ENCODE peak calls at places on chromosome 17, in six cellular contexts. K, D, P, R, C and H are unnamed samples.

GRCh38 chr17:55155867-55156560 is 108.7 kb upstream of the HLF start:
- DNase-seq in K (no peak), C (no peak), R (no peak), D (no peak), P (no peak), H (no peak)

GRCh38 chr17:43309505-43310329 is 75.9 kb upstream of the RNU2-1 start:
- DNase-seq in R (no peak), K (no peak), D (no peak), C (no peak), P (no peak), H (no peak)

GRCh38 chr17:50693041-50693682 is 14.6 kb downstream of the ANKRD40 start:
- DNase-seq in C (no peak), D (no peak), K (no peak), R (no peak), P (no peak), H (no peak)

GRCh38 chr17:47099451-47099986 is 89.6 kb downstream of the CDC27 start:
- DNase-seq in R (no peak), P (no peak), K (no peak), C (no peak), D (no peak), H (no peak)

GRCh38 chr17:47652570-47652969 is 2.9 kb downstream of the KPNB1 start:
- DNase-seq in R (no peak), D (no peak), K (no peak), P (no peak), C (no peak), H (no peak)

GRCh38 chr17:58278661-58279015 is 2.1 kb downstream of the MPO start:
- DNase-seq in K (no peak), P (no peak), R (no peak), C (peak), D (no peak), H (peak)

GRCh38 chr17:65518256-65518655 is 43.2 kb downstream of the AXIN2 start:
- DNase-seq in P (no peak), K (no peak), D (no peak), R (no peak), C (no peak), H (no peak)

GRCh38 chr17:41941158-41941557 is 10.7 kb downstream of the ODAD4 start:
- DNase-seq in C (no peak), R (no peak), K (no peak), P (no peak), D (no peak), H (no peak)

GRCh38 chr17:607341-608060 is 107.1 kb downstream of the VPS53 start:
- DNase-seq in C (no peak), D (no peak), P (no peak), R (no peak), K (no peak), H (no peak)

GRCh38 chr17:10036511-10037061 is 131.5 kb upstream of the RCVRN start:
- DNase-seq in P (no peak), R (no peak), K (no peak), D (no peak), C (peak), H (peak)

GRCh38 chr17:55037828-55038227 is 69.3 kb downstream of the STXBP4 start:
- DNase-seq in R (no peak), K (no peak), P (no peak), D (no peak), C (no peak), H (no peak)

GRCh38 chr17:72118588-72119279 is 2.1 kb upstream of the SOX9 start:
- DNase-seq in P (peak), C (peak), D (peak), K (no peak), R (no peak), H (peak)

GRCh38 chr17:7589204-7589868 is 558 bp downstream of the SOX15 start:
- DNase-seq in D (no peak), R (no peak), K (no peak), C (peak), P (peak), H (peak)

GRCh38 chr17:67417507-67417906 is 40.4 kb downstream of the PITPNC1 start:
- DNase-seq in C (no peak), D (no peak), P (no peak), K (no peak), R (no peak), H (no peak)

GRCh38 chr17:75518201-75518600 is 1.9 kb downstream of the TSEN54 start:
- DNase-seq in C (no peak), R (no peak), D (peak), P (no peak), K (no peak), H (no peak)

GRCh38 chr17:2050246-2050866 is 4.5 kb upstream of the HIC1 start:
- DNase-seq in P (no peak), D (no peak), R (no peak), C (peak), K (no peak), H (peak)

GRCh38 chr17:81221371-81221841 is 1.4 kb downstream of the CEP131 start:
- DNase-seq in C (no peak), P (no peak), K (no peak), R (no peak), D (no peak), H (no peak)

GRCh38 chr17:71656987-71657858 is 463.6 kb upstream of the SOX9 start:
- DNase-seq in R (no peak), C (no peak), P (no peak), D (no peak), K (no peak), H (no peak)

GRCh38 chr17:7767425-7768021 is 50.0 kb downstream of the DNAH2 start:
- DNase-seq in C (no peak), R (no peak), K (no peak), P (no peak), D (no peak), H (no peak)

GRCh38 chr17:77555741-77556291 is 402.7 kb upstream of the TNRC6C start:
- DNase-seq in P (no peak), C (peak), K (no peak), R (no peak), D (no peak), H (no peak)

GRCh38 chr17:35117984-35118383 is 1.7 kb downstream of the RAD51D start:
- DNase-seq in P (peak), C (no peak), R (no peak), D (no peak), K (no peak), H (no peak)

GRCh38 chr17:79866791-79867190 is 27.6 kb upstream of the CBX4 start:
- DNase-seq in K (no peak), R (no peak), D (no peak), P (no peak), C (no peak), H (no peak)

GRCh38 chr17:43170140-43170765 is 761 bp upstream of the NBR1 start:
- DNase-seq in P (peak), R (no peak), K (peak), D (peak), C (peak), H (peak)

GRCh38 chr17:49993423-49994037 is 1.5 kb downstream of the DLX3 start:
- DNase-seq in D (no peak), K (no peak), P (no peak), R (no peak), C (no peak), H (no peak)

GRCh38 chr17:39461911-39462641 is 790 bp downstream of the CDK12 start:
- DNase-seq in K (no peak), D (no peak), C (peak), P (peak), R (no peak), H (no peak)

GRCh38 chr17:32931686-32932085 is 3.7 kb downstream of the TMEM98 start:
- DNase-seq in K (peak), R (no peak), P (no peak), C (no peak), D (no peak), H (no peak)

GRCh38 chr17:31297090-31297489 is at the start of gene OMG:
- DNase-seq in D (no peak), P (no peak), K (no peak), C (no peak), R (no peak), H (no peak)

GRCh38 chr17:75096082-75096625 is 8.4 kb downstream of the SLC16A5 start:
- DNase-seq in C (peak), D (peak), P (peak), K (no peak), R (no peak), H (peak)

GRCh38 chr17:58753026-58753425 is 2.6 kb upstream of the PPM1E start:
- DNase-seq in C (no peak), K (no peak), R (no peak), P (no peak), D (no peak), H (no peak)

GRCh38 chr17:44981221-44981968 is 13.3 kb upstream of the C1QL1 start:
- DNase-seq in K (peak), D (no peak), C (no peak), P (peak), R (no peak), H (no peak)

GRCh38 chr17:78416311-78416711 is 37.9 kb downstream of the PGS1 start:
- DNase-seq in K (no peak), R (no peak), D (no peak), C (no peak), P (peak), H (no peak)

GRCh38 chr17:13671341-13671740 is 69.6 kb upstream of the HS3ST3A1 start:
- DNase-seq in C (no peak), R (no peak), D (no peak), K (no peak), P (no peak), H (no peak)